ENCODE peak calls at places on chromosomes 16 and 17, in eight cellular contexts. I is aorta, D is GM23338, H is tibial artery, P is A549, O is left ventricle myocardium inferior, R is transverse colon, J is breast epithelium. E is an unnamed sample.
A peak's percentile ranks its signal among the peaks of the same experiment; 100 is the strongest.

GRCh38 chr17:63588797-63589196 is 11.9 kb upstream of the TACO1 start:
- DNase-seq in R (no peak), I (no peak), J (no peak), P (no peak), O (no peak), D (no peak), H (no peak), E (no peak)

GRCh38 chr17:73007447-73007846 is 85.0 kb downstream of the SLC39A11 start:
- DNase-seq in D (no peak), H (no peak), I (no peak), P (no peak), O (no peak), R (peak; percentile 23), J (peak; percentile 27), E (no peak)

GRCh38 chr17:10879110-10879509 is 41.2 kb upstream of the PIRT start:
- DNase-seq in P (peak; percentile 30), O (peak; percentile 19), J (no peak), I (no peak), H (no peak), D (peak; percentile 12), R (peak; percentile 59), E (no peak)

GRCh38 chr16:28097500-28097899 is 34.0 kb upstream of the GSG1L start:
- DNase-seq in D (no peak), P (no peak), H (no peak), O (no peak), J (no peak), R (no peak), I (peak; percentile 53), E (no peak)

GRCh38 chr17:40322417-40323315 is 13.7 kb downstream of the RARA start:
- DNase-seq in I (peak; percentile 92), O (peak; percentile 74), H (peak; percentile 82), P (peak; percentile 82), R (peak; percentile 83), J (peak; percentile 86), D (peak; percentile 66), E (peak; percentile 98)

GRCh38 chr17:78785011-78785662 is 3.1 kb upstream of the CYTH1 start:
- DNase-seq in P (no peak), J (no peak), I (peak; percentile 66), R (no peak), D (no peak), H (no peak), O (no peak), E (no peak)

GRCh38 chr16:75481475-75481874 is 13.8 kb downstream of the CHST6 start:
- DNase-seq in R (no peak), O (no peak), H (no peak), P (peak; percentile 61), J (no peak), D (no peak), I (no peak), E (no peak)

GRCh38 chr17:19709841-19710240 is 6.5 kb downstream of the SLC47A2 start:
- DNase-seq in R (no peak), H (no peak), I (no peak), O (no peak), J (peak; percentile 14), P (no peak), D (no peak), E (no peak)

GRCh38 chr17:82649501-82650261 is 1.4 kb upstream of the WDR45B start:
- DNase-seq in I (no peak), J (peak; percentile 34), O (no peak), P (no peak), R (no peak), H (no peak), D (no peak), E (no peak)

GRCh38 chr16:85428168-85428898 is 184.8 kb upstream of the GSE1 start:
- DNase-seq in I (peak; percentile 83), R (peak; percentile 62), H (peak; percentile 23), J (no peak), D (peak; percentile 76), P (peak; percentile 68), O (peak; percentile 35), E (peak; percentile 24)

GRCh38 chr17:65254166-65254565 is 117.0 kb downstream of the RGS9 start:
- DNase-seq in H (no peak), R (no peak), I (no peak), P (no peak), D (peak; percentile 17), O (no peak), J (no peak), E (no peak)

GRCh38 chr17:69834494-69834893 is 240.5 kb upstream of the KCNJ16 start:
- DNase-seq in J (no peak), I (no peak), H (no peak), P (no peak), R (no peak), D (no peak), O (no peak), E (no peak)

GRCh38 chr16:89729863-89730574 is 8.7 kb downstream of the ZNF276 start:
- DNase-seq in P (no peak), R (no peak), I (no peak), J (no peak), O (no peak), H (no peak), D (no peak), E (no peak)

GRCh38 chr16:74019608-74020007 is 277.0 kb upstream of the PSMD7 start:
- DNase-seq in J (no peak), R (no peak), I (no peak), P (no peak), D (peak; percentile 85), O (no peak), H (no peak), E (no peak)

GRCh38 chr16:3988824-3989223 is 108.3 kb upstream of the CREBBP start:
- DNase-seq in R (no peak), H (no peak), J (no peak), O (no peak), I (no peak), D (no peak), P (no peak), E (no peak)

GRCh38 chr16:88700636-88701482 is 5.3 kb downstream of the RNF166 start:
- DNase-seq in O (peak; percentile 93), R (peak; percentile 93), H (peak; percentile 92), J (peak; percentile 80), I (peak; percentile 93), P (no peak), D (no peak), E (peak; percentile 96)

GRCh38 chr16:30841332-30841731 is 52.5 kb downstream of the BCL7C start:
- DNase-seq in H (no peak), J (no peak), R (no peak), D (no peak), I (no peak), O (no peak), P (no peak), E (no peak)
- H3K4me1 ChIP-seq in H (peaks cover 6% of the 10 kb centered on the region), J (no peaks in the 10 kb centered on the region), R (peaks cover 18% of the 10 kb centered on the region), D (no peaks in the 10 kb centered on the region), I (no peaks in the 10 kb centered on the region), O (peaks cover 22% of the 10 kb centered on the region), P (peaks cover 20% of the 10 kb centered on the region), E (peaks cover 7% of the 10 kb centered on the region)

DNA sequence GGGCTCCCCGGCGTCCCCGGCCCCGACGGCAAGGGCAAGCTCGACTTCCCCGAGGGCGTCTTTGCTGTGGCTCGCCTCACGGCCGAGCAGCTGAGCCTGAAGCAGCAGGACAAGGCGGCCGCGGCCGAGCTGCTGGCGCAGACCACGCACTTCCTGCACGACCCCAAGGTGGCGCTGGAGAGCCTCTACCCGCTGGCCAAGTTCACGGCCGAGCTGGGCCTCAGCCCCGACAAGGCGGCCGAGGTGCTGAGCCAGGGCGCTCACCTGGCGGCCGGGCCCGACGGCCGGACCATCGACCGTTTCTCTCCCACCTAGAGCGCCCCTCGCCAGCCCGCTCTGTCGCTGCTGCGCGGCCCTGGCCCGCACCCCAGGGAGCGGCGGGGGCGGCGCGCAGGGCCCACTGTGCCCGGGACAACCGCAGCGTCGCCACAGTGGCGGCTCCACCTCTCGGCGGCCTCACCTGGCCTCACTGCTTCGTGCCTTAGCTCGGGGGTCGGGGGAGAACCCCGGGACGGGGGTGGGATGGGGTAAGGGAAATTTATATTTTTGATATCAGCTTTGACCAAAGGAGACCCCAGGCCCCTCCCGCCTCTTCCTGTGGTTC is 3.7 kb downstream of the HIC1 start:
- DNase-seq in I (peak; percentile 91), O (peak; percentile 85), D (peak; percentile 82), P (peak; percentile 80), H (peak; percentile 57), J (no peak), R (peak; percentile 89), E (peak; percentile 50)
- H3K4me3 ChIP-seq in I (no peak overlapping the region), O (peak overlapping the region; percentile 84), D (peak overlapping the region; percentile 49), P (no peak overlapping the region), H (peak overlapping the region; percentile 60), J (peak overlapping the region; percentile 70), R (peak overlapping the region; percentile 65), E (no peak overlapping the region)

GRCh38 chr16:12798846-12799245 is 4.8 kb downstream of the CPPED1 start:
- DNase-seq in R (no peak), D (no peak), O (no peak), H (no peak), I (no peak), P (no peak), J (no peak), E (no peak)

GRCh38 chr16:12801511-12802042 is 2.1 kb downstream of the CPPED1 start:
- DNase-seq in R (peak; percentile 18), I (no peak), O (no peak), D (no peak), P (peak; percentile 39), H (peak; percentile 38), J (peak; percentile 29), E (no peak)

GRCh38 chr16:12800751-12801308 is 2.9 kb downstream of the CPPED1 start:
- DNase-seq in J (no peak), D (no peak), P (no peak), O (no peak), R (no peak), H (no peak), I (no peak), E (no peak)

GRCh38 chr16:12796498-12796897 is 7.2 kb downstream of the CPPED1 start:
- DNase-seq in H (no peak), R (no peak), O (no peak), P (no peak), D (no peak), J (no peak), I (no peak), E (no peak)

GRCh38 chr16:12798171-12798570 is 5.5 kb downstream of the CPPED1 start:
- DNase-seq in R (no peak), H (no peak), I (no peak), J (no peak), P (no peak), O (no peak), D (no peak), E (no peak)
- H3K4me1 ChIP-seq in R (peaks cover 22% of the 10 kb centered on the region), H (peaks cover 25% of the 10 kb centered on the region), I (peaks cover 3% of the 10 kb centered on the region), J (no peaks in the 10 kb centered on the region), P (peaks cover 23% of the 10 kb centered on the region), O (peaks cover 24% of the 10 kb centered on the region), D (peaks cover 20% of the 10 kb centered on the region), E (peaks cover 8% of the 10 kb centered on the region)

GRCh38 chr16:81715358-81716196 is 63.5 kb upstream of the PLCG2 start:
- DNase-seq in D (no peak), H (no peak), I (no peak), P (no peak), J (no peak), R (no peak), O (no peak), E (peak; percentile 62)

GRCh38 chr16:81718637-81719036 is 60.5 kb upstream of the PLCG2 start:
- DNase-seq in I (peak; percentile 5), R (no peak), O (peak; percentile 6), J (no peak), P (no peak), H (no peak), D (no peak), E (no peak)

GRCh38 chr16:81716478-81717210 is 62.4 kb upstream of the PLCG2 start:
- DNase-seq in I (peak; percentile 19), P (no peak), H (no peak), O (peak; percentile 2), D (no peak), R (no peak), J (no peak), E (peak; percentile 31)

GRCh38 chr16:81719993-81720392 is 59.1 kb upstream of the PLCG2 start:
- DNase-seq in D (no peak), I (no peak), P (no peak), O (no peak), H (no peak), J (no peak), R (no peak), E (no peak)

GRCh38 chr16:81717662-81718189 is 61.4 kb upstream of the PLCG2 start:
- DNase-seq in J (no peak), O (no peak), H (no peak), D (no peak), P (peak; percentile 56), R (no peak), I (no peak), E (no peak)
- H3K4me3 ChIP-seq in J (no peak overlapping the region), O (no peak overlapping the region), H (no peak overlapping the region), D (no peak overlapping the region), P (no peak overlapping the region), R (no peak overlapping the region), I (no peak overlapping the region), E (no peak overlapping the region)